ENCODE peak calls at places on chromosomes 1 and 21, in five cellular contexts. S is left lung, Q is dorsolateral prefrontal cortex, V is IMR-90, D is right atrium auricular region. I is an unnamed sample.

GRCh38 chr1:91803133-91803532 is 82.8 kb downstream of the TGFBR3 start:
- DNase-seq in S (no peak), Q (no peak), V (no peak), D (peak), I (no peak)

GRCh38 chr1:146029097-146029496 is 7.6 kb upstream of the HJV start:
- DNase-seq in S (no peak), Q (no peak), V (no peak), D (no peak), I (no peak)

GRCh38 chr21:25735895-25736597 is 1.3 kb downstream of the GABPA start:
- DNase-seq in S (no peak), Q (no peak), V (peak), D (no peak), I (no peak)

GRCh38 chr1:245614986-245615385 is 460.2 kb downstream of the KIF26B start:
- DNase-seq in S (no peak), Q (no peak), V (no peak), D (no peak), I (no peak)

GRCh38 chr1:231423648-231424047 is 1.6 kb upstream of the EGLN1 start:
- DNase-seq in S (no peak), Q (no peak), V (no peak), D (no peak), I (no peak)

GRCh38 chr21:15061284-15061683 is 3.5 kb downstream of the NRIP1 start:
- DNase-seq in S (no peak), Q (no peak), V (no peak), D (no peak), I (no peak)

GRCh38 chr1:244599937-244600350 is 53.0 kb upstream of the DESI2 start:
- DNase-seq in S (no peak), Q (no peak), V (peak), D (no peak), I (no peak)

GRCh38 chr1:30991852-30992606 is 73.5 kb downstream of the PUM1 start:
- DNase-seq in S (no peak), Q (no peak), V (peak), D (no peak), I (no peak)

GRCh38 chr1:30379684-30380624 is 343.4 kb downstream of the MATN1 start:
- DNase-seq in S (no peak), Q (peak), V (peak), D (peak), I (peak)

GRCh38 chr1:55214903-55215193 is 316 bp downstream of the USP24 start:
- DNase-seq in S (peak), Q (peak), V (peak), D (no peak), I (no peak)

GRCh38 chr1:150629115-150629928 is at the start of gene ENSA:
- DNase-seq in S (peak), Q (peak), V (peak), D (peak), I (peak)

GRCh38 chr21:34498623-34499022 is 13.4 kb downstream of the KCNE1 start:
- DNase-seq in S (no peak), Q (no peak), V (peak), D (peak), I (no peak)

GRCh38 chr1:55695553-55695952 is 480.4 kb upstream of the USP24 start:
- DNase-seq in S (no peak), Q (no peak), V (peak), D (no peak), I (no peak)

GRCh38 chr1:232810856-232811255 is 5.6 kb downstream of the MAP10 start:
- DNase-seq in S (no peak), Q (no peak), V (no peak), D (no peak), I (no peak)

GRCh38 chr21:46008893-46009635 is 27.5 kb downstream of the COL6A1 start:
- DNase-seq in S (no peak), Q (no peak), V (no peak), D (no peak), I (no peak)

GRCh38 chr21:42063578-42064521 is 7.3 kb upstream of the UMODL1 start:
- DNase-seq in S (peak), Q (no peak), V (no peak), D (no peak), I (no peak)

GRCh38 chr1:218435528-218435927 is 90.4 kb downstream of the TGFB2 start:
- DNase-seq in S (no peak), Q (no peak), V (no peak), D (no peak), I (no peak)

GRCh38 chr1:203103201-203103600 is 17.4 kb upstream of the MYOG start:
- DNase-seq in S (no peak), Q (peak), V (no peak), D (peak), I (no peak)

GRCh38 chr1:51605961-51606723 is 10.8 kb upstream of the OSBPL9 start:
- DNase-seq in S (no peak), Q (no peak), V (no peak), D (no peak), I (no peak)

GRCh38 chr1:31483012-31483946 is 70.3 kb downstream of the SERINC2 start:
- DNase-seq in S (peak), Q (peak), V (peak), D (peak), I (no peak)

GRCh38 chr1:150429805-150430204 is 57.4 kb upstream of the TARS2 start:
- DNase-seq in S (no peak), Q (no peak), V (peak), D (no peak), I (no peak)

GRCh38 chr1:15870421-15870820 is 22.9 kb downstream of the SPEN start:
- DNase-seq in S (no peak), Q (no peak), V (peak), D (no peak), I (no peak)

GRCh38 chr21:20272791-20273362 is 725.3 kb upstream of the NCAM2 start:
- DNase-seq in S (no peak), Q (no peak), V (no peak), D (no peak), I (no peak)

GRCh38 chr21:41045534-41046268 is 122.3 kb upstream of the BACE2 start:
- DNase-seq in S (no peak), Q (no peak), V (no peak), D (no peak), I (no peak)

GRCh38 chr1:182816863-182817262 is 22.3 kb upstream of the DHX9 start:
- DNase-seq in S (no peak), Q (no peak), V (no peak), D (no peak), I (no peak)

GRCh38 chr1:111948209-111949131 is 41.0 kb downstream of the KCND3 start:
- DNase-seq in S (peak), Q (peak), V (no peak), D (peak), I (no peak)

DNA sequence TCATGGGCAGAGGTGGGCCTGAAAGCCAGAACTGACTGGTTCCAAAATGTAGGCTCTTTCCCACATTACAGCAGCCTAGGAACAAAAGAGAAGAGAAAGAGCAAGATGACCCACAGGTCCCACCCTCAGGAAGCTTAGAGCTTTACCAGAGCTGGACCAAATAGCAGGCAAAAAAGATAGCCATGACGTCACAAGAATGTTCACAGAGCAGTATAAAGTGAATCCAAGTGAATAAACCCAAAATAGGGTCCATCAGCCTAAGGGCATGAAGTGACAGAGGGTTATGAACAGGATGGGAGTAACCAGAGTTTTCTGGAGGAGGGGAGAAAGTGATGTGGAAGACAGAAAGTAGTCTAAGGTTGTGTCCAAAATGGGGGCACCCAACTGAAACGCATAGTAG is 221.2 kb downstream of the KCNH1 start:
- DNase-seq in S (no peak), Q (no peak), V (no peak), D (no peak), I (no peak)
- H3K27ac ChIP-seq in S (no peak), Q (no peak), V (no peak), D (no peak), I (no peak)

DNA sequence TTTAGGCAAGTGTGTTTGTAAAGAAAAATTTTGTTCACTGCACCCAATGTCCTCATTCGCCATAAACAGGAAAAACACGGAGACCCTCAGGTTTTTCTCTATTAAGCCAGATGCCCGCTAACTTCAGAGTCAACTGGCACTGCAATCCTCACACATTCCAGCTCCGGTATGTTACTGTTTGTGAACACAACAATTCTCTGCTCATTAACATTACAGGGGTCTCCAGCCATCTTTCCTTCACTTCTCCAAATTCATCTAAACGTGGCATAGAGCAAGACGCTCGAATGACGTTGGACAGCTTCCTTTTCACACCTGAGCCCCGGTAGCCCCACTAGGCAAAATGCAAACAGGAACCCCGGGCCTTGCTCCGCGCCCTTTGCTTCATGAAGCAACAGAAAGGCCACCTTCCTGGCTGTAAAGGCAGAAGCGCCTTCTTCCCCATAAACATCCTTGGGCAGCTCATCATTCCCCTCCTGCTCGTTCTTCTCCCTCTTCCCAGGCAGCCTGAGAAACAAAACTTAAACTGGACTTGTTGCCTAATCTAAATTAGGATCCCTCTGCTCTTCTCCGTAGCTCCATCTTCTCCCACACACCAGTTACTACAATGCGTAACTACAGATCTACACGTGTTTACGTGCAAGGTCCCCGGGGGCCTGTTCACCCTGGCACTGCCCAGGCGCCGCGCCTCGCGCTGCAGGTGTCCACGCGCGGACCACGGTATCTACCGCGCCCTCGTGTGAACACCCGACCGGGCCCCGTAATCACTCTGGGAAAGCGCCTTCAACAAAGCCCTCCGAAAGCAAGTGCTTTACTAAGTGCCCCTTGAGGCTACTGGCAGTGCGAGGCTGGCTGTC is 1.2 kb downstream of the LBR start:
- DNase-seq in S (no peak), Q (no peak), V (peak), D (no peak), I (no peak)
- TF ChIP-seq CTCF in S (no peak), Q (no peak), V (no peak), D (no peak), I (no peak)

DNA sequence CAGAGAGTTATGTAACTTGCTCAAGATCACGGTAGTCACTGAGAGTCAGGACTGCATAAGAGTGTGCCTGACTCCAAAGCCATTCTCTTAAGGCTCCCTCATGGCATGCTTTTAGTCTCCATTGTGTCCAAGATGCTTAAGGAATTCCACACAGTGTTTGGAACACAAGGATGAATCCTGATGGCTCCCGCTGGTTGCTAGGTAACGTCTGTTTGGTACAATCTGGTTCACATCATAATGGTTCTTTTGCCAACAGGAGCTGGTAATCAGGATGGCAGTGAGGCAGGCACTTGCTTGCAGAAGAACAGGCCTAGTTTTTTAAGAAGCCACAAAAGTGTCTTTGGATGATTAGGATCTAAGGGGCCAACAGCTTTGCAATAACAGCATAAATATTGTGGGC is 436.5 kb upstream of the DAB1 start:
- DNase-seq in S (no peak), Q (peak), V (no peak), D (no peak), I (no peak)
- H3K27ac ChIP-seq in S (no peak), Q (peak), V (no peak), D (no peak), I (no peak)

GRCh38 chr1:60170709-60171108 is 97.1 kb upstream of the C1orf87 start:
- DNase-seq in S (no peak), Q (no peak), V (no peak), D (no peak), I (no peak)
- TF ChIP-seq CTCF in S (no peak), Q (no peak), V (no peak), D (no peak), I (no peak)